ENCODE peak calls at places on chromosomes 2 and 18, in seven cellular contexts. J is AG04449, D is AML-193, B is pulmonary artery endothelial cell, C is Daoy, T is fibroblast of the conjunctiva, H is NCI-H2107. Q is an unnamed sample.

GRCh38 chr2:172285010-172285621 is 142.3 kb upstream of the ITGA6 start:
- DNase-seq in H (no peak), D (no peak), C (peak; percentile 53), B (no peak), J (peak; percentile 59), T (no peak), Q (peak; percentile 72)

GRCh38 chr18:12747530-12748315 is 44.9 kb downstream of the PSMG2 start:
- DNase-seq in B (no peak), D (no peak), C (no peak), J (no peak), T (no peak), H (no peak), Q (no peak)

GRCh38 chr2:68741805-68742306 is 7.2 kb downstream of the ARHGAP25 start:
- DNase-seq in D (peak; percentile 22), T (no peak), B (no peak), H (no peak), J (no peak), C (no peak), Q (no peak)

GRCh38 chr18:55566456-55566935 is 21.5 kb downstream of the TCF4 start:
- DNase-seq in J (no peak), C (no peak), H (no peak), T (no peak), D (no peak), B (no peak), Q (no peak)

GRCh38 chr2:1855150-1855549 is 110.8 kb upstream of the PXDN start:
- DNase-seq in T (no peak), C (peak; percentile 40), D (no peak), B (no peak), H (peak; percentile 8), J (no peak), Q (no peak)

GRCh38 chr2:112644933-112645395 is 775 bp upstream of the SLC20A1 start:
- DNase-seq in C (no peak), T (peak; percentile 26), J (no peak), H (no peak), D (no peak), B (no peak), Q (no peak)

GRCh38 chr2:63888490-63889402 is 47.0 kb downstream of the UGP2 start:
- DNase-seq in B (no peak), H (peak; percentile 34), C (peak; percentile 37), J (no peak), T (no peak), D (peak; percentile 7), Q (peak; percentile 18)

GRCh38 chr2:192145496-192145895 is 49.2 kb downstream of the TMEFF2 start:
- DNase-seq in T (no peak), H (no peak), B (no peak), C (no peak), D (no peak), J (no peak), Q (no peak)

GRCh38 chr2:172722481-172722880 is 13.2 kb upstream of the RAPGEF4 start:
- DNase-seq in H (no peak), D (no peak), J (no peak), T (no peak), B (no peak), C (no peak), Q (peak; percentile 27)

GRCh38 chr2:144510206-144510991 is 9.5 kb downstream of the ZEB2 start:
- DNase-seq in H (no peak), J (no peak), T (no peak), C (peak; percentile 32), D (peak; percentile 17), B (no peak), Q (peak; percentile 55)